ENCODE peak calls at places on chromosomes 7 and 10, in six cellular contexts. A, F, J, M, Y and Z are unnamed samples.

GRCh38 chr10:6014241-6014761 is 37.0 kb upstream of the IL15RA start:
- DNase-seq in Y (no peak), F (peak; percentile 7), A (no peak), J (no peak), M (peak; percentile 42), Z (no peak)

GRCh38 chr7:140215281-140215680 is 38.5 kb upstream of the KDM7A start:
- DNase-seq in F (no peak), J (no peak), M (no peak), Y (no peak), A (no peak), Z (no peak)

GRCh38 chr7:37092548-37092947 is 356.1 kb downstream of the ELMO1 start:
- DNase-seq in A (no peak), F (no peak), M (no peak), J (no peak), Y (no peak), Z (no peak)

GRCh38 chr10:110408203-110408871 is 89.4 kb upstream of the DUSP5 start:
- DNase-seq in A (no peak), J (no peak), F (no peak), Y (no peak), M (no peak), Z (no peak)

GRCh38 chr7:99631311-99632109 is 14.8 kb downstream of the ZSCAN25 start:
- DNase-seq in F (no peak), Y (no peak), M (no peak), J (no peak), A (no peak), Z (no peak)

GRCh38 chr7:45881759-45882464 is 6.4 kb upstream of the IGFBP1 start:
- DNase-seq in M (no peak), A (peak; percentile 49), F (no peak), J (no peak), Y (no peak), Z (no peak)

GRCh38 chr10:3482200-3482993 is 302.6 kb downstream of the KLF6 start:
- DNase-seq in J (no peak), F (no peak), M (no peak), Y (peak; percentile 32), A (peak; percentile 80), Z (peak; percentile 50)

GRCh38 chr7:55299273-55299967 is 65.7 kb upstream of the LANCL2 start:
- DNase-seq in A (no peak), M (no peak), F (no peak), J (no peak), Y (no peak), Z (no peak)

GRCh38 chr7:22444181-22444966 is 55.6 kb downstream of the STEAP1B start:
- DNase-seq in J (peak; percentile 35), M (no peak), F (no peak), A (no peak), Y (peak; percentile 71), Z (no peak)

GRCh38 chr10:132397671-132398565 is 918 bp downstream of the PWWP2B start:
- DNase-seq in A (no peak), F (no peak), Y (no peak), M (no peak), J (peak; percentile 29), Z (no peak)

GRCh38 chr10:114629824-114630430 is 28.1 kb downstream of the ABLIM1 start:
- DNase-seq in Y (no peak), F (no peak), M (no peak), A (no peak), J (no peak), Z (no peak)

GRCh38 chr7:151795168-151795754 is 81.7 kb downstream of the PRKAG2 start:
- DNase-seq in Y (no peak), J (no peak), A (no peak), F (no peak), M (no peak), Z (no peak)

GRCh38 chr7:112201421-112201820 is 4.8 kb downstream of the DOCK4 start:
- DNase-seq in J (no peak), M (no peak), Y (no peak), A (no peak), F (no peak), Z (no peak)

GRCh38 chr10:29949411-29950011 is 109.9 kb downstream of the JCAD start:
- DNase-seq in F (no peak), A (no peak), Y (no peak), J (no peak), M (no peak), Z (no peak)